ENCODE peak calls at places on chromosomes 4 and X, in six cellular contexts. R, G, M, P, Q and L are unnamed samples.

GRCh38 chr4:127936974-127937373 is 28.0 kb downstream of the MFSD8 start:
- DNase-seq in Q (no peak), P (no peak), M (no peak), G (peak; percentile 35), R (no peak), L (no peak)

GRCh38 chr4:78560296-78560963 is 8.9 kb downstream of the ANXA3 start:
- DNase-seq in Q (no peak), G (peak; percentile 93), M (peak; percentile 88), P (no peak), R (no peak), L (no peak)

GRCh38 chr4:89021678-89022077 is 35.3 kb downstream of the FAM13A start:
- DNase-seq in M (no peak), Q (no peak), P (no peak), R (no peak), G (no peak), L (no peak)

GRCh38 chrX:23694606-23695005 is 27.3 kb downstream of the PRDX4 start:
- DNase-seq in Q (peak; percentile 37), G (peak; percentile 66), M (peak; percentile 21), R (peak; percentile 75), P (peak; percentile 17), L (no peak)

GRCh38 chrX:63835361-63835760 is 50.3 kb upstream of the ARHGEF9 start:
- DNase-seq in M (no peak), R (no peak), G (no peak), P (no peak), Q (no peak), L (no peak)

GRCh38 chrX:38513087-38513742 is 48.1 kb upstream of the TSPAN7 start:
- DNase-seq in P (no peak), R (no peak), G (no peak), Q (no peak), M (no peak), L (no peak)

GRCh38 chrX:74614193-74614909 is at the start of gene RLIM:
- DNase-seq in P (peak; percentile 94), G (peak; percentile 98), Q (peak; percentile 94), M (peak; percentile 83), R (peak; percentile 97), L (peak; percentile 96)

GRCh38 chrX:136752796-136753195 is 27.9 kb downstream of the ARHGEF6 start:
- DNase-seq in P (no peak), R (no peak), G (no peak), Q (no peak), M (no peak), L (no peak)

GRCh38 chr4:174119051-174119450 is 164.4 kb downstream of the FBXO8 start:
- DNase-seq in R (peak; percentile 45), M (no peak), Q (no peak), P (no peak), G (peak; percentile 87), L (no peak)

GRCh38 chrX:66684196-66684595 is 45.3 kb upstream of the EDA2R start:
- DNase-seq in P (no peak), G (peak; percentile 53), R (no peak), Q (no peak), M (no peak), L (no peak)

GRCh38 chr4:121824950-121825349 is 1.3 kb upstream of the CCNA2 start:
- DNase-seq in M (no peak), R (no peak), G (no peak), Q (no peak), P (no peak), L (no peak)

GRCh38 chr4:54093609-54094240 is 6.2 kb upstream of the GSX2 start:
- DNase-seq in M (no peak), Q (no peak), G (no peak), R (no peak), P (no peak), L (no peak)

GRCh38 chr4:128663325-128663724 is 146.2 kb upstream of the JADE1 start:
- DNase-seq in M (no peak), P (peak; percentile 25), R (no peak), Q (peak; percentile 11), G (no peak), L (no peak)

GRCh38 chr4:156321203-156321602 is 367.5 kb upstream of the CTSO start:
- DNase-seq in G (peak; percentile 85), M (no peak), R (no peak), P (no peak), Q (no peak), L (no peak)

GRCh38 chrX:334331-334891 is 15.8 kb upstream of the GTPBP6 start:
- DNase-seq in G (no peak), P (no peak), Q (no peak), R (no peak), M (no peak), L (no peak)

GRCh38 chr4:44186850-44187246 is 261.8 kb downstream of the KCTD8 start:
- DNase-seq in M (no peak), R (no peak), P (no peak), G (no peak), Q (no peak), L (no peak)

GRCh38 chr4:22897520-22898108 is 204.9 kb downstream of the GBA3 start:
- DNase-seq in P (peak; percentile 2), Q (peak; percentile 2), R (peak; percentile 28), G (peak; percentile 33), M (peak; percentile 3), L (no peak)

GRCh38 chr4:80129785-80130184 is 56.8 kb upstream of the ANTXR2 start:
- DNase-seq in P (no peak), M (no peak), Q (no peak), R (no peak), G (no peak), L (no peak)

GRCh38 chrX:150873616-150874015 is 24.9 kb downstream of the CD99L2 start:
- DNase-seq in G (no peak), Q (no peak), P (no peak), M (peak; percentile 6), R (no peak), L (no peak)

GRCh38 chrX:69284491-69284890 is 119.2 kb upstream of the PJA1 start:
- DNase-seq in M (no peak), R (no peak), G (no peak), P (no peak), Q (no peak), L (no peak)

GRCh38 chrX:69287025-69287540 is 121.8 kb upstream of the PJA1 start:
- DNase-seq in P (no peak), R (peak; percentile 42), M (no peak), Q (no peak), G (no peak), L (no peak)

GRCh38 chrX:69285401-69285871 is 120.2 kb upstream of the PJA1 start:
- DNase-seq in Q (no peak), P (no peak), M (no peak), G (peak; percentile 70), R (no peak), L (no peak)

GRCh38 chrX:69286546-69286906 is 121.3 kb upstream of the PJA1 start:
- DNase-seq in G (no peak), R (no peak), P (no peak), Q (no peak), M (no peak), L (no peak)

DNA sequence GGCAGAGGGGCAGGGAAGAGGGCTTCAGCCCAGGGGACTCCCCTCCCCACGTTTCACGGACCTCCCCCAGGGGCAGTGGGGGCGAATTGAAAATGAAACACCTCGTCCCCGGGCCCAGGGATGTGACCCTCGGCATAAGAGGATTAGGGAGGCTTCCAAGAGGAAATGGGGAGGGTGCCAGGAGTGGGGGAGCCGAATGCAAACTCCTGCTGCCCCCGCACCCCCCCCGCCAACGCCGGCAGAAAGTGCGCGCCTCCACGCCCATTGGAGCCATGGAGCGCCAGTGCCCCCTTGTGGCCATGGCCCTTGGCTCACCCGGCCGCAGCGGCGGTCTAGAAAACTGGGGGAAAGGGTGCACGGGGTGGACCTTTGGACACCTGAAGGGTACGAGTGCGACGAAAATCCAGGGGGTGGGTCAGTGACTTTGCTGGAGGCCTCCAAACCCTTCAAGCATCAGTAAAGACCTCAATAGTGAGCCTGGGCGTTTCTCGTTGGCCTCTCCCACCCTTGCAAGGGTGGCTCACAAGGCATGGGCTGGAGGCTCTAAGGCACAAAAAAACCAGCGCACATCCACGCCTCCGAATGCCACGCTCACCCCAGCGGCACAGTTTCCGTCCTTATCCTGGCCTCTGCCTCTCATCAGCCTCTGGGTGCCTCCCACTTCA is 120.8 kb upstream of the PJA1 start:
- DNase-seq in R (peak; percentile 91), Q (peak; percentile 43), G (peak; percentile 72), P (peak; percentile 40), M (peak; percentile 0), L (no peak)
- H3K4me3 ChIP-seq in R (peak overlapping the region; percentile 39), Q (no peak overlapping the region), G (peak overlapping the region; percentile 17), P (peak overlapping the region; percentile 19), M (peak overlapping the region; percentile 13), L (peak overlapping the region; percentile 63)

GRCh38 chr4:1728061-1728980 is 7.0 kb downstream of the TACC3 start:
- DNase-seq in R (no peak), G (no peak), Q (no peak), P (no peak), M (no peak), L (no peak)
- H3K4me3 ChIP-seq in R (no peak overlapping the region), G (no peak overlapping the region), Q (no peak overlapping the region), P (no peak overlapping the region), M (no peak overlapping the region), L (peak overlapping the region; percentile 44)

DNA sequence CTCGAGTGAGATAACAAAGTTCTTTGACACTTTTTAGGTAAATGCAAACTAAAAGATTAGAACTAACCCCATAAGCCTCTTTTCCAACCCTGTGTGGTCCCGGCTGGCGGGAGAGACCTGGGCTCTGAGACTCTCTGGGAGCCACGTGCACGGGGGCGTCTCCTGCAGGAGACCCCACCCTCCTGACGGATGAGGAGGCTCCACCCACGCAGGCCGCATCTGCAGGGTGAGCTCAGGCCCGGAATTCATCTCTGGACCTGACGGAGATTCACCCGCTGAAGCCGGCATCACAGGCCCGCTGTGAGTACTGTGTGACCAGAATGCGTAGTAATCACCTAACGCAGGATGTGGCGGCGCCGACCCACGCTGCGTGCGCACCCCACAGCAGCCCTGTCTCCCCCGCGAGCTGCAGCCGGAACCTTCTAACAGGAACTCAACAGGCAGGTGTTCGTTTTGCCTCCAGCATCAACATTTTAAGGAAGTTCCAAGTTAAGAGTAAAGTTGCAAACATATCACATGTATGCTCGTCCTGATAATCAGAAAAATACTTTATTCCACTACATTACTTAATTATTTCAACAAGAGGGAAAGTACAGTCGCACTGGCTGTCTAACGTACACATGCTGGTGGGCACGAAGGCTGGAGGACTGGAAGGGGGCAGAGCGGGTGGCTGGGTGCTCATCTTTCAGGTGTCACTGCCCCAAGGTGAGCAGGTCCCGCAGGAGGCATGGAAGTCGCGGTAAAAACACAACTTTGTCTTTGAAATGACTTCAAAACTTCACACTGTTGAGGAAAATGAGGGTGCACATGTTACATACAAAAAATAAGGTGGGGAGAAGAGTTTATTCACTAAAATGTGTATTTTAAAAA is 44.5 kb downstream of the FGFRL1 start:
- DNase-seq in R (no peak), Q (peak; percentile 90), M (no peak), G (peak; percentile 48), P (peak; percentile 87), L (peak; percentile 62)
- H3K4me3 ChIP-seq in R (no peak overlapping the region), Q (peak overlapping the region; percentile 72), M (no peak overlapping the region), G (no peak overlapping the region), P (peak overlapping the region; percentile 53), L (peak overlapping the region; percentile 23)

GRCh38 chrX:154381271-154381670 is 2.2 kb downstream of the EMD start:
- DNase-seq in P (no peak), R (no peak), Q (no peak), G (no peak), M (no peak), L (no peak)

GRCh38 chrX:154380153-154380552 is 1.1 kb downstream of the EMD start:
- DNase-seq in Q (no peak), P (no peak), G (peak; percentile 6), M (no peak), R (no peak), L (no peak)

GRCh38 chrX:154379569-154379951 is 465 bp downstream of the EMD start:
- DNase-seq in Q (no peak), G (no peak), P (no peak), R (no peak), M (no peak), L (no peak)

GRCh38 chrX:154382483-154383069 is 3.5 kb downstream of the EMD start:
- DNase-seq in G (no peak), M (no peak), P (no peak), R (no peak), Q (no peak), L (no peak)

GRCh38 chrX:154380787-154381186 is 1.7 kb downstream of the EMD start:
- DNase-seq in G (no peak), M (no peak), R (no peak), Q (no peak), P (no peak), L (no peak)
- H3K4me3 ChIP-seq in G (no peak overlapping the region), M (peak overlapping the region; percentile 84), R (no peak overlapping the region), Q (no peak overlapping the region), P (no peak overlapping the region), L (peak overlapping the region; percentile 93)